ENCODE peak calls at places on chromosomes 12 and 14, in ten cellular contexts. One of them, this sample, is unnamed.

GRCh38 chr14:57293851-57294837 is 25.4 kb downstream of the AP5M1 start:
- DNase-seq in heart left ventricle: no peak
- DNase-seq in ovary: no peak
- DNase-seq in fibroblast of lung: peak; percentile 20
- DNase-seq in mammary epithelial cell: no peak
- DNase-seq in spleen: no peak
- DNase-seq in testis: no peak
- DNase-seq in GM23248: peak; percentile 55
- DNase-seq in neuronal stem cell: no peak
- DNase-seq in Panc1: no peak
- DNase-seq in this sample: no peak

GRCh38 chr14:73739899-73740685 is 25.9 kb upstream of the PNMA1 start:
- DNase-seq in heart left ventricle: peak; percentile 30
- DNase-seq in ovary: no peak
- DNase-seq in fibroblast of lung: no peak
- DNase-seq in mammary epithelial cell: no peak
- DNase-seq in spleen: peak; percentile 70
- DNase-seq in testis: no peak
- DNase-seq in GM23248: no peak
- DNase-seq in neuronal stem cell: no peak
- DNase-seq in Panc1: no peak
- DNase-seq in this sample: no peak

GRCh38 chr12:11743748-11744147 is 94.3 kb downstream of the ETV6 start:
- DNase-seq in heart left ventricle: no peak
- DNase-seq in ovary: no peak
- DNase-seq in fibroblast of lung: no peak
- DNase-seq in mammary epithelial cell: peak; percentile 55
- DNase-seq in spleen: no peak
- DNase-seq in testis: no peak
- DNase-seq in GM23248: no peak
- DNase-seq in neuronal stem cell: no peak
- DNase-seq in Panc1: no peak
- DNase-seq in this sample: no peak

GRCh38 chr12:23949212-23950010 is at the start of gene SOX5:
- DNase-seq in heart left ventricle: peak; percentile 46
- DNase-seq in ovary: peak; percentile 20
- DNase-seq in fibroblast of lung: peak; percentile 81
- DNase-seq in mammary epithelial cell: no peak
- DNase-seq in spleen: no peak
- DNase-seq in testis: peak; percentile 20
- DNase-seq in GM23248: peak; percentile 0
- DNase-seq in neuronal stem cell: peak; percentile 73
- DNase-seq in Panc1: no peak
- DNase-seq in this sample: no peak

GRCh38 chr14:88612981-88613380 is 50.1 kb downstream of the ZC3H14 start:
- DNase-seq in heart left ventricle: no peak
- DNase-seq in ovary: no peak
- DNase-seq in fibroblast of lung: peak; percentile 18
- DNase-seq in mammary epithelial cell: no peak
- DNase-seq in spleen: no peak
- DNase-seq in testis: no peak
- DNase-seq in GM23248: no peak
- DNase-seq in neuronal stem cell: no peak
- DNase-seq in Panc1: no peak
- DNase-seq in this sample: no peak

GRCh38 chr14:102633906-102634595 is 41.6 kb downstream of the RCOR1 start:
- DNase-seq in heart left ventricle: no peak
- DNase-seq in ovary: no peak
- DNase-seq in fibroblast of lung: no peak
- DNase-seq in mammary epithelial cell: no peak
- DNase-seq in spleen: no peak
- DNase-seq in testis: no peak
- DNase-seq in GM23248: no peak
- DNase-seq in neuronal stem cell: no peak
- DNase-seq in Panc1: no peak
- DNase-seq in this sample: no peak

GRCh38 chr12:29519585-29520182 is 22.2 kb upstream of the OVCH1 start:
- DNase-seq in heart left ventricle: no peak
- DNase-seq in ovary: no peak
- DNase-seq in fibroblast of lung: peak; percentile 45
- DNase-seq in mammary epithelial cell: peak; percentile 24
- DNase-seq in spleen: no peak
- DNase-seq in testis: peak; percentile 43
- DNase-seq in GM23248: peak; percentile 56
- DNase-seq in neuronal stem cell: peak; percentile 11
- DNase-seq in Panc1: peak; percentile 42
- DNase-seq in this sample: peak; percentile 36

GRCh38 chr12:3310271-3311026 is 180.6 kb upstream of the PRMT8 start:
- DNase-seq in heart left ventricle: no peak
- DNase-seq in ovary: no peak
- DNase-seq in fibroblast of lung: no peak
- DNase-seq in mammary epithelial cell: no peak
- DNase-seq in spleen: no peak
- DNase-seq in testis: no peak
- DNase-seq in GM23248: no peak
- DNase-seq in neuronal stem cell: no peak
- DNase-seq in Panc1: no peak
- DNase-seq in this sample: no peak

GRCh38 chr12:64056741-64057140 is 165.4 kb downstream of the KICS2 start:
- DNase-seq in heart left ventricle: no peak
- DNase-seq in ovary: no peak
- DNase-seq in fibroblast of lung: no peak
- DNase-seq in mammary epithelial cell: no peak
- DNase-seq in spleen: no peak
- DNase-seq in testis: no peak
- DNase-seq in GM23248: no peak
- DNase-seq in neuronal stem cell: no peak
- DNase-seq in Panc1: no peak
- DNase-seq in this sample: no peak

GRCh38 chr14:48008646-48009045 is 333.2 kb upstream of the MDGA2 start:
- DNase-seq in heart left ventricle: no peak
- DNase-seq in ovary: no peak
- DNase-seq in fibroblast of lung: no peak
- DNase-seq in mammary epithelial cell: no peak
- DNase-seq in spleen: no peak
- DNase-seq in testis: no peak
- DNase-seq in GM23248: no peak
- DNase-seq in neuronal stem cell: no peak
- DNase-seq in Panc1: no peak
- DNase-seq in this sample: no peak

GRCh38 chr12:51907864-51908425 is 641 bp downstream of the ACVRL1 start:
- DNase-seq in heart left ventricle: no peak
- DNase-seq in ovary: no peak
- DNase-seq in fibroblast of lung: no peak
- DNase-seq in mammary epithelial cell: no peak
- DNase-seq in spleen: peak; percentile 58
- DNase-seq in testis: no peak
- DNase-seq in GM23248: no peak
- DNase-seq in neuronal stem cell: no peak
- DNase-seq in Panc1: no peak
- DNase-seq in this sample: no peak

GRCh38 chr12:51905507-51906438 is 1.5 kb upstream of the ACVRL1 start:
- DNase-seq in heart left ventricle: peak; percentile 90
- DNase-seq in ovary: no peak
- DNase-seq in fibroblast of lung: no peak
- DNase-seq in mammary epithelial cell: no peak
- DNase-seq in spleen: no peak
- DNase-seq in testis: peak; percentile 65
- DNase-seq in GM23248: peak; percentile 91
- DNase-seq in neuronal stem cell: no peak
- DNase-seq in Panc1: no peak
- DNase-seq in this sample: peak; percentile 88

GRCh38 chr12:51906452-51907082 is 737 bp upstream of the ACVRL1 start:
- DNase-seq in heart left ventricle: no peak
- DNase-seq in ovary: no peak
- DNase-seq in fibroblast of lung: no peak
- DNase-seq in mammary epithelial cell: no peak
- DNase-seq in spleen: no peak
- DNase-seq in testis: no peak
- DNase-seq in GM23248: no peak
- DNase-seq in neuronal stem cell: no peak
- DNase-seq in Panc1: no peak
- DNase-seq in this sample: no peak

GRCh38 chr12:51907083-51907863 is at the start of gene ACVRL1:
- DNase-seq in heart left ventricle: peak; percentile 67
- DNase-seq in ovary: no peak
- DNase-seq in fibroblast of lung: no peak
- DNase-seq in mammary epithelial cell: no peak
- DNase-seq in spleen: peak; percentile 73
- DNase-seq in testis: peak; percentile 32
- DNase-seq in GM23248: peak; percentile 51
- DNase-seq in neuronal stem cell: no peak
- DNase-seq in Panc1: no peak
- DNase-seq in this sample: no peak

DNA sequence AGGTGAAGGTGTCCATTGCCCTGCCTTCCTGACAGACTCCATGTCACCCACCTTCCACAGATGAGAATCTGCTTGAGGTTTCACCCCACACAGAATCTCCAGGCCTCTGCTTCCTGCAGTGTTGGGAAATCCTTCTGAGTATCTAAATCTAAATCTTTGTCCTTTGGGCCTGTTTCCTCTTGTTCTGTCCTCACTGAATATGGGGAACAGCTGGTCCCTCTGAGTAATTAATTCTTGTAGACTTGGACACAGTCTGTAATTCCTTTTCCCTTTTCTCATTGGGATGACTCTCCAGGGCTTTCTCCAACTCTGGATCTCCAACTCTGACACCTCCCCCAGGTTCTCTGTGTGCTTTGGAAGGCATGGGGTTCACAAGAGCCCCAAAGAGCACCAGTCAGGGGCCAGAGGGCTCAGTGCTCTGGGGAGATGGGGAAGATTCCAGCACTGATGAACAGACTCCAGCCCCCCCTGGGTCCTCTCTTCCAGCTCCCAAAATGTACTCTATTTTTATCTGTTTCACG is 2.3 kb upstream of the ACVRL1 start:
- DNase-seq in heart left ventricle: peak; percentile 65
- DNase-seq in ovary: no peak
- DNase-seq in fibroblast of lung: no peak
- DNase-seq in mammary epithelial cell: peak; percentile 24
- DNase-seq in spleen: no peak
- DNase-seq in testis: peak; percentile 33
- DNase-seq in GM23248: peak; percentile 91
- DNase-seq in neuronal stem cell: no peak
- DNase-seq in Panc1: no peak
- DNase-seq in this sample: no peak
- H3K4me3 ChIP-seq in heart left ventricle: no peak overlapping the region
- H3K4me3 ChIP-seq in ovary: no peak overlapping the region
- H3K4me3 ChIP-seq in fibroblast of lung: no peak overlapping the region
- H3K4me3 ChIP-seq in mammary epithelial cell: no peak overlapping the region
- H3K4me3 ChIP-seq in spleen: no peak overlapping the region
- H3K4me3 ChIP-seq in testis: no peak overlapping the region
- H3K4me3 ChIP-seq in GM23248: peak overlapping the region; percentile 58
- H3K4me3 ChIP-seq in neuronal stem cell: no peak overlapping the region
- H3K4me3 ChIP-seq in Panc1: no peak overlapping the region
- H3K4me3 ChIP-seq in this sample: peak overlapping the region; percentile 34

GRCh38 chr14:25237845-25238244 is 187.9 kb upstream of the STXBP6 start:
- DNase-seq in heart left ventricle: no peak
- DNase-seq in ovary: no peak
- DNase-seq in fibroblast of lung: peak; percentile 1
- DNase-seq in mammary epithelial cell: peak; percentile 27
- DNase-seq in spleen: no peak
- DNase-seq in testis: peak; percentile 55
- DNase-seq in GM23248: peak; percentile 51
- DNase-seq in neuronal stem cell: peak; percentile 36
- DNase-seq in Panc1: no peak
- DNase-seq in this sample: no peak
- H3K27me3 ChIP-seq in heart left ventricle: peaks cover 6% of the 10 kb centered on the region
- H3K27me3 ChIP-seq in ovary: no peaks in the 10 kb centered on the region
- H3K27me3 ChIP-seq in fibroblast of lung: no peaks in the 10 kb centered on the region
- H3K27me3 ChIP-seq in mammary epithelial cell: no peaks in the 10 kb centered on the region
- H3K27me3 ChIP-seq in spleen: no peaks in the 10 kb centered on the region
- H3K27me3 ChIP-seq in testis: no peaks in the 10 kb centered on the region
- H3K27me3 ChIP-seq in GM23248: peaks cover 4% of the 10 kb centered on the region
- H3K27me3 ChIP-seq in neuronal stem cell: no peaks in the 10 kb centered on the region
- H3K27me3 ChIP-seq in Panc1: no peaks in the 10 kb centered on the region
- H3K27me3 ChIP-seq in this sample: no peaks in the 10 kb centered on the region

GRCh38 chr14:42149609-42150261 is 543.1 kb downstream of the LRFN5 start:
- DNase-seq in heart left ventricle: no peak
- DNase-seq in ovary: no peak
- DNase-seq in fibroblast of lung: no peak
- DNase-seq in mammary epithelial cell: no peak
- DNase-seq in spleen: no peak
- DNase-seq in testis: no peak
- DNase-seq in GM23248: no peak
- DNase-seq in neuronal stem cell: no peak
- DNase-seq in Panc1: no peak
- DNase-seq in this sample: no peak
- H3K9me3 ChIP-seq in heart left ventricle: no peaks in the 10 kb centered on the region
- H3K9me3 ChIP-seq in ovary: no peaks in the 10 kb centered on the region
- H3K9me3 ChIP-seq in fibroblast of lung: no peaks in the 10 kb centered on the region
- H3K9me3 ChIP-seq in mammary epithelial cell: no peaks in the 10 kb centered on the region
- H3K9me3 ChIP-seq in spleen: peaks cover 4% of the 10 kb centered on the region
- H3K9me3 ChIP-seq in testis: no peaks in the 10 kb centered on the region
- H3K9me3 ChIP-seq in GM23248: no peaks in the 10 kb centered on the region
- H3K9me3 ChIP-seq in neuronal stem cell: no peaks in the 10 kb centered on the region
- H3K9me3 ChIP-seq in Panc1: no peaks in the 10 kb centered on the region
- H3K9me3 ChIP-seq in this sample: no peaks in the 10 kb centered on the region

GRCh38 chr12:67540920-67541624 is 107.5 kb upstream of the DYRK2 start:
- DNase-seq in heart left ventricle: no peak
- DNase-seq in ovary: no peak
- DNase-seq in fibroblast of lung: peak; percentile 59
- DNase-seq in mammary epithelial cell: peak; percentile 84
- DNase-seq in spleen: no peak
- DNase-seq in testis: no peak
- DNase-seq in GM23248: peak; percentile 31
- DNase-seq in neuronal stem cell: no peak
- DNase-seq in Panc1: no peak
- DNase-seq in this sample: no peak
- H3K4me3 ChIP-seq in heart left ventricle: no peak overlapping the region
- H3K4me3 ChIP-seq in ovary: no peak overlapping the region
- H3K4me3 ChIP-seq in fibroblast of lung: no peak overlapping the region
- H3K4me3 ChIP-seq in mammary epithelial cell: no peak overlapping the region
- H3K4me3 ChIP-seq in spleen: no peak overlapping the region
- H3K4me3 ChIP-seq in testis: no peak overlapping the region
- H3K4me3 ChIP-seq in GM23248: no peak overlapping the region
- H3K4me3 ChIP-seq in neuronal stem cell: no peak overlapping the region
- H3K4me3 ChIP-seq in Panc1: no peak overlapping the region
- H3K4me3 ChIP-seq in this sample: no peak overlapping the region